ENCODE peak calls at places on chromosomes 1 and 21, in six cellular contexts. E is HepG2, Q is HL-60, Z is K562, G is H1, S is GM12878. H is an unnamed sample.

GRCh38 chr1:84749427-84749826 is 59.2 kb upstream of the SSX2IP start:
- DNase-seq in Q (no peak), G (no peak), E (no peak), Z (no peak), S (no peak), H (no peak)

GRCh38 chr1:40232444-40232843 is 15.3 kb upstream of the TMCO2 start:
- DNase-seq in Z (no peak), Q (no peak), E (no peak), S (peak; percentile 94), G (no peak), H (no peak)

GRCh38 chr1:13667696-13668095 is 32.3 kb upstream of the PRDM2 start:
- DNase-seq in S (peak; percentile 33), E (no peak), Q (no peak), G (no peak), Z (no peak), H (no peak)

GRCh38 chr1:109274533-109275476 is 8.1 kb downstream of the PSRC1 start:
- DNase-seq in Z (peak; percentile 61), G (no peak), Q (peak; percentile 21), S (no peak), E (peak; percentile 93), H (peak; percentile 65)

GRCh38 chr1:40926441-40926840 is 53.1 kb upstream of the CTPS1 start:
- DNase-seq in E (no peak), Z (no peak), S (no peak), Q (no peak), G (no peak), H (no peak)

GRCh38 chr1:16078925-16079656 is 5.6 kb upstream of the FAM131C start:
- DNase-seq in Z (peak; percentile 71), E (peak; percentile 70), S (peak; percentile 49), Q (peak; percentile 53), G (peak; percentile 92), H (peak; percentile 84)

GRCh38 chr21:43749686-43750262 is 26.3 kb downstream of the CSTB start:
- DNase-seq in G (no peak), Q (no peak), S (no peak), Z (no peak), E (no peak), H (no peak)

GRCh38 chr1:243246916-243247315 is 8.2 kb downstream of the CEP170 start:
- DNase-seq in S (no peak), Q (peak; percentile 27), E (no peak), Z (no peak), G (no peak), H (no peak)

GRCh38 chr1:32351859-32352745 is 10.2 kb downstream of the FAM229A start:
- DNase-seq in E (peak; percentile 40), Z (no peak), G (peak; percentile 54), S (no peak), Q (no peak), H (peak; percentile 70)

GRCh38 chr1:230303822-230304221 is 122.3 kb downstream of the PGBD5 start:
- DNase-seq in Z (no peak), E (no peak), S (no peak), G (no peak), Q (peak; percentile 23), H (no peak)

GRCh38 chr1:155940993-155941844 is at the start of gene RXFP4:
- DNase-seq in E (peak; percentile 50), Q (peak; percentile 42), S (no peak), Z (no peak), G (no peak), H (no peak)

GRCh38 chr1:41328011-41328615 is 33.1 kb upstream of the FOXO6 start:
- DNase-seq in E (no peak), G (peak; percentile 33), S (no peak), Q (no peak), Z (no peak), H (no peak)

GRCh38 chr1:27473755-27474154 is 16.2 kb downstream of the WASF2 start:
- DNase-seq in G (no peak), E (no peak), Z (no peak), Q (no peak), S (no peak), H (no peak)

GRCh38 chr1:17569200-17570139 is 30.0 kb downstream of the ARHGEF10L start:
- DNase-seq in Q (no peak), G (no peak), Z (peak; percentile 77), S (no peak), E (peak; percentile 44), H (peak; percentile 60)

GRCh38 chr1:87208936-87209335 is 119.7 kb upstream of the LMO4 start:
- DNase-seq in S (no peak), E (no peak), Q (peak; percentile 59), Z (no peak), G (no peak), H (no peak)

GRCh38 chr1:118304722-118305344 is 119.8 kb upstream of the SPAG17 start:
- DNase-seq in S (no peak), G (no peak), E (no peak), Q (no peak), Z (no peak), H (peak; percentile 2)

GRCh38 chr1:172154571-172154970 is 265.9 kb upstream of the C1orf105 start:
- DNase-seq in S (peak; percentile 23), Z (no peak), G (no peak), Q (no peak), E (no peak), H (no peak)

GRCh38 chr1:201251851-201252430 is 31.4 kb upstream of the PKP1 start:
- DNase-seq in E (no peak), S (no peak), Q (no peak), Z (no peak), G (no peak), H (no peak)

GRCh38 chr1:154407866-154408777 is 3.0 kb downstream of the IL6R start:
- DNase-seq in E (peak; percentile 74), S (no peak), Q (no peak), Z (no peak), G (no peak), H (no peak)

GRCh38 chr1:6785318-6785712 is at the start of gene CAMTA1:
- DNase-seq in Z (no peak), Q (no peak), G (peak; percentile 97), S (no peak), E (no peak), H (peak; percentile 98)

GRCh38 chr1:66788231-66788939 is 12.7 kb downstream of the INSL5 start:
- DNase-seq in Q (no peak), G (no peak), Z (no peak), E (no peak), S (no peak), H (no peak)

GRCh38 chr1:22930235-22930912 is 42.3 kb downstream of the LACTBL1 start:
- DNase-seq in E (peak; percentile 29), Q (peak; percentile 36), S (no peak), Z (peak; percentile 91), G (peak; percentile 95), H (peak; percentile 89)

GRCh38 chr1:200233393-200233792 is 176.4 kb downstream of the ZNF281 start:
- DNase-seq in S (no peak), G (no peak), E (no peak), Z (no peak), Q (no peak), H (no peak)

GRCh38 chr1:109787211-109787844 is 23.6 kb upstream of the EPS8L3 start:
- DNase-seq in Z (no peak), G (no peak), S (no peak), E (no peak), Q (no peak), H (peak; percentile 10)

GRCh38 chr1:20187103-20187812 is 940 bp upstream of the PLA2G2C start:
- DNase-seq in G (no peak), E (no peak), Z (peak; percentile 68), Q (no peak), S (no peak), H (no peak)

GRCh38 chr1:20185834-20186782 is at the start of the genes PLA2G2C and UBXN10:
- DNase-seq in S (no peak), Z (peak; percentile 97), E (peak; percentile 13), Q (no peak), G (peak; percentile 85), H (peak; percentile 61)

GRCh38 chr1:20184481-20184900 is 1.4 kb upstream of the UBXN10 start:
- DNase-seq in Q (peak; percentile 87), E (peak; percentile 49), G (no peak), S (no peak), Z (peak; percentile 41), H (no peak)

GRCh38 chr1:20183876-20184275 is 2.0 kb upstream of the UBXN10 start:
- DNase-seq in E (peak; percentile 35), G (no peak), Z (no peak), Q (peak; percentile 28), S (no peak), H (peak; percentile 43)

GRCh38 chr1:20184997-20185833 is 681 bp upstream of the UBXN10 start:
- DNase-seq in G (no peak), E (no peak), Q (peak; percentile 63), Z (peak; percentile 74), S (no peak), H (no peak)
- TF ChIP-seq GABPA in G (no peak), E (no peak), Q (peak; percentile 42), Z (peak; percentile 88), S (no peak), H (no peak)

GRCh38 chr1:51910618-51911017 is 32.1 kb upstream of the NRDC start:
- DNase-seq in E (no peak), Q (no peak), G (no peak), S (no peak), Z (no peak), H (no peak)
- TF ChIP-seq GABPA in E (no peak), Q (no peak), G (no peak), S (no peak), Z (no peak), H (no peak)

DNA sequence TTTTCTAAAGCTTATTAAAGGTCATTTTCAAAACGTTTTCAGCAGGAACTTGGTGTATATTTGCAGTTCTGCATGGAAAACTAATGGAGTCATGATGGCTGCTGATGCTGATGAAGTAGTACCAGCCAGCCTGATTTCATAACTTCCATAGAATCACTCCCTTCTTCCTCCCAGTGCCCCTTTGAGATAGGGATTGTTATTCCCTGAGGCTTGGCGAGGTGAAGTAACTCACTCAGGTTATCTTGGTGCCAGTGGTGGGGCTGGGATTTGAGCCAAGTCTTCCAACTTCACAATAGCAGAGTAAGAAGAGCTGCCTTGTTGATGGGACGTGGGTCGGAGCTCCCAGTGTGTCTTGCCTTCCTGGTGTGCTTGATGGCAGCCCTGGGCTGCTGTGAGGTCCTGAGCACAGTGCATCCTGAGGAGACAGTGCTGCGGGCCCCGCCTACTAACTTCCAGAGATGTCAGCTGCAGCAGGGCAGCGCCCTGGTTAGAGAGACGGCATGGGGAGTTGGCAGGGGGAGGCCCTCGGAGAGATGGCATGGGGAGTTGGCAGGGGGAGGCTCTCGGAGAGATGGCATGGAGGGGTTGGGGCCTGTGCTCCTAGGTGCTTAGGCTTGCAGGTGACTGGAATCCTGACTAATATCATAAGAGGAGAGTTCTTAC is 92.6 kb downstream of the PCBP3 start:
- DNase-seq in G (no peak), E (no peak), S (no peak), Z (no peak), Q (no peak), H (no peak)
- TF ChIP-seq GABPA in G (no peak), E (no peak), S (no peak), Z (no peak), Q (no peak), H (no peak)

GRCh38 chr1:61444277-61444676 is 280.7 kb downstream of the TM2D1 start:
- DNase-seq in G (no peak), Q (no peak), Z (no peak), S (no peak), E (no peak), H (no peak)

GRCh38 chr1:61442456-61443013 is 282.4 kb downstream of the TM2D1 start:
- DNase-seq in Z (no peak), S (no peak), G (no peak), E (no peak), Q (no peak), H (no peak)

GRCh38 chr1:61445269-61445825 is 279.6 kb downstream of the TM2D1 start:
- DNase-seq in G (no peak), E (no peak), Z (no peak), S (no peak), Q (no peak), H (no peak)

GRCh38 chr1:61446531-61446991 is 278.4 kb downstream of the TM2D1 start:
- DNase-seq in Z (peak; percentile 55), Q (no peak), S (no peak), G (no peak), E (no peak), H (no peak)

GRCh38 chr1:61441723-61442262 is 283.1 kb downstream of the TM2D1 start:
- DNase-seq in Q (no peak), E (no peak), G (no peak), S (no peak), Z (no peak), H (no peak)
- TF ChIP-seq GABPA in Q (no peak), E (no peak), G (no peak), S (no peak), Z (peak; percentile 15), H (no peak)

H was measured in SK-N-SH.